ENCODE peak calls at places on chromosomes 6 and 20, in six cellular contexts. D, V, U, A, C and Z are unnamed samples.

GRCh38 chr20:37973059-37973910 is 60.0 kb downstream of the TTI1 start:
- DNase-seq in C (peak; percentile 28), U (no peak), V (no peak), A (no peak), D (no peak), Z (peak; percentile 32)

GRCh38 chr6:166910601-166911000 is 45.7 kb downstream of the RNASET2 start:
- DNase-seq in C (no peak), V (no peak), D (no peak), A (no peak), U (no peak), Z (peak; percentile 42)

GRCh38 chr6:148835920-148836441 is 89.2 kb downstream of the UST start:
- DNase-seq in D (no peak), U (no peak), C (no peak), V (no peak), A (no peak), Z (no peak)

GRCh38 chr6:55058682-55059081 is 115.6 kb upstream of the HCRTR2 start:
- DNase-seq in U (no peak), A (no peak), D (no peak), V (no peak), C (no peak), Z (no peak)

GRCh38 chr6:32182617-32183016 is 1.4 kb downstream of the AGER start:
- DNase-seq in U (no peak), A (no peak), V (no peak), C (no peak), D (peak; percentile 52), Z (no peak)

GRCh38 chr6:710601-711571 is 17.9 kb upstream of the EXOC2 start:
- DNase-seq in D (peak; percentile 92), V (peak; percentile 66), C (no peak), U (peak; percentile 50), A (peak; percentile 68), Z (no peak)

GRCh38 chr6:120378582-120379220 is 955.6 kb downstream of the TBC1D32 start:
- DNase-seq in C (peak; percentile 19), A (peak; percentile 80), V (no peak), U (peak; percentile 28), D (no peak), Z (no peak)

GRCh38 chr6:25232478-25232877 is 46.7 kb upstream of the CARMIL1 start:
- DNase-seq in A (no peak), V (no peak), D (no peak), C (no peak), U (peak; percentile 66), Z (no peak)

GRCh38 chr6:55798571-55798970 is 76.8 kb downstream of the BMP5 start:
- DNase-seq in D (no peak), U (no peak), A (no peak), V (no peak), C (no peak), Z (no peak)

GRCh38 chr6:117600008-117600743 is 2.1 kb downstream of the GOPC start:
- DNase-seq in C (no peak), V (no peak), D (no peak), A (no peak), U (no peak), Z (no peak)

GRCh38 chr6:24376875-24377274 is 19.0 kb upstream of the DCDC2 start:
- DNase-seq in V (no peak), A (no peak), D (no peak), C (no peak), U (peak; percentile 36), Z (no peak)

GRCh38 chr6:10505529-10505928 is 15.6 kb upstream of the GCNT2 start:
- DNase-seq in A (peak; percentile 51), C (no peak), U (no peak), D (no peak), V (no peak), Z (no peak)

GRCh38 chr6:27178001-27178730 is 69.3 kb upstream of the PRSS16 start:
- DNase-seq in A (peak; percentile 85), D (no peak), U (peak; percentile 35), V (peak; percentile 61), C (no peak), Z (no peak)
- TF ChIP-seq POLR2AphosphoS5 in A (peak; percentile 84), D (peak; percentile 5), U (peak; percentile 89), V (peak; percentile 83), C (no peak), Z (peak; percentile 37)

GRCh38 chr6:69705954-69706353 is 90.9 kb downstream of the LMBRD1 start:
- DNase-seq in V (no peak), A (peak; percentile 23), D (no peak), C (no peak), U (no peak), Z (no peak)
- TF ChIP-seq CTCF in V (no peak), A (peak; percentile 56), D (no peak), C (peak; percentile 14), U (no peak), Z (no peak)

DNA sequence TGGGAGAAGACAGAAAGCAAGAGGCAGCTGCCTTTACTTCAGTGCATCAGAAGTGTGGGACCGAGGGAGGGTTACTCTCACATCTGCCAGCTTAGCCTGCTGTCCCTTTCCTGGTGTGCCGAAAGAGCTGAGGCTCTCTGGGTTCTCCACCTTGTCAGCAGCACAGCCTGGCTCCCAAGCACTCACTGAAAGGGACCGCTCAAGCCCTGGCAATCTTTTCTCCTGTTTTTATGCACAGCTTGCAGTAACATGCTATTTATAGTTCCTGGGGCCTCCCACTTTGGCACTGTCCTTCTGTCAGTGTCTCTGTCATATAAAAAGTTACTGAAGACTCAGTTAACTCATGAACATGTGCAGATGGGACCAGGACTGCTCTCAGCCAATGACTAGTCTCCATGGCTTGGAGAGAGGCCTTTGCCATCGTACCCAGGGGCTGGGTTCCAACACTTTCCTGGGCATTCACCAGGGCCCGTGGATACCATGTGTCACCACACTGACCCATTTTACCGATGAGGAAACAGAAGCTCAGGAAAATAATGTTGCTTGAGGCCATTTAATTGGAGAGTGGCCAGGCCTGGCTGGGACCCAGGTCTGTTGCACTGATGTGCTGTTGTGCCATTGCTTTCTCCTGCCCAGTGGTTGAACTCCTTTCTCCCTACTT is 46.2 kb downstream of the PANK2 start:
- DNase-seq in C (no peak), V (no peak), A (no peak), D (no peak), U (no peak), Z (no peak)
- TF ChIP-seq POLR2AphosphoS5 in C (no peak), V (no peak), A (no peak), D (peak; percentile 14), U (no peak), Z (no peak)

GRCh38 chr6:34064675-34065074 is 81.2 kb downstream of the GRM4 start:
- DNase-seq in C (no peak), D (no peak), A (no peak), U (no peak), V (no peak), Z (no peak)

GRCh38 chr6:34063641-34064040 is 82.2 kb downstream of the GRM4 start:
- DNase-seq in D (no peak), U (no peak), C (no peak), A (no peak), V (no peak), Z (no peak)

GRCh38 chr6:34061348-34061747 is 84.5 kb downstream of the GRM4 start:
- DNase-seq in C (no peak), A (no peak), V (no peak), U (no peak), D (no peak), Z (no peak)

GRCh38 chr6:34062156-34062555 is 83.7 kb downstream of the GRM4 start:
- DNase-seq in A (no peak), U (no peak), C (no peak), D (no peak), V (no peak), Z (no peak)

DNA sequence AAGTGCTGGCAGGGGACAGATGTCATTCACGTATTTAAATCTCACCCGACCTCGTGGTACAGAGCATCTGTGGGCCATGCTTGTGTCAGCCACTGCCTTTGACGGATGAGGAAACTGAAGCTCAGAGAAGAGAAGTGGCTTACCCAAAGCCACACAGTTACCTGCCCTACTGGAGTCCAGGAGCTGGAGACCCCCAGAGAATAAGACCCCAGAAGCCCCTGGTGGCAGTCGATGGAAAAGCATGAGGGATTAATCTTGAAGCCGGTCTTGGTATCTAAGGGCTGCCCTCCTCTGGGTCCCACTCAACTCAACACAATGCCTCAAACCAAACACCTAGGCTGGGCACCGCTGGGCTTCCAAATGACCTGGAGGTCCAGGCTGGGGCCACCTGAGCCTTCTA is 83.1 kb downstream of the GRM4 start:
- DNase-seq in C (no peak), V (no peak), A (peak; percentile 65), U (no peak), D (no peak), Z (no peak)
- TF ChIP-seq CTCF in C (no peak), V (peak; percentile 18), A (peak; percentile 39), U (peak; percentile 39), D (no peak), Z (no peak)

DNA sequence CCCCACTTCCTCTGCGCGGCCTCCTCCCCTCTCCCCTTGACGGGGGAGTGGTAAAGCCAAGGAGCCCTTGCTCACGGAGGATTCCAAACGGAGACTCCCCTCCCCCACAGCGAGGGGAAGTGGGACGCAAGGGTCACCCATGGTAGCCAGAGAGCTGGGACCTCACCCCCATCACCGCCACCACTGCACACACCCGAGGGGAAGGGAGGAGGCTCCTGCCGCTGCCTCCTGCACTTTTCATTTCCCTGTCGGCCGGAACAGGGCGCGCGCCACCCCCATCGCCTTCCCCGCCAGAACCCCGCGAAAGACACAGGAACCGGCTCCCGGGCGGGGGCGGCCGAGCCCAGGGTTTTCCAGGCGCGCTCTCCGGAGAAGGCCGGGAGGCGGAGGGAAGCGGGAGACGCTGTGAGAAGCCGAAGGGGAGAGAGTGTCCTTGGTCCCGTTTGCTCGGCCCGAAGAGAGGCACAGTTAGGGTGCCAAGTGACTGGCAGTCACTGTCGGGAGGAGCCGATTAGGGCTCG is 789 bp downstream of the CCND3 start:
- DNase-seq in A (peak; percentile 63), D (peak; percentile 91), V (no peak), C (peak; percentile 58), U (peak; percentile 67), Z (no peak)
- TF ChIP-seq POLR2AphosphoS5 in A (no peak), D (no peak), V (no peak), C (no peak), U (no peak), Z (peak; percentile 58)